ENCODE peak calls at places on chromosome 12, in nine cellular contexts. E is HFF-Myc, O is fibroblast of the aortic adventitia, V is right lobe of liver, Z is left ventricle myocardium inferior, D is OCI-LY7, K is cardiac fibroblast, S is RWPE1, Y is Calu3. A is an unnamed sample.

GRCh38 chr12:131087302-131087818 is 133.7 kb downstream of the ADGRD1 start:
- DNase-seq in E (no peak), O (no peak), V (no peak), Z (no peak), D (no peak), K (no peak), S (no peak), Y (peak), A (peak)

GRCh38 chr12:69338120-69338859 is 9.9 kb upstream of the LYZ start:
- DNase-seq in E (no peak), O (no peak), V (no peak), Z (no peak), D (peak), K (no peak), S (no peak), Y (no peak), A (no peak)

GRCh38 chr12:115998119-115998633 is 279.3 kb downstream of the MED13L start:
- DNase-seq in E (peak), O (peak), V (no peak), Z (no peak), D (peak), K (peak), S (peak), Y (peak), A (no peak)

GRCh38 chr12:54701940-54702592 is 53.9 kb upstream of the DCD start:
- DNase-seq in E (no peak), O (peak), V (no peak), Z (no peak), D (peak), K (peak), S (peak), Y (peak), A (no peak)

GRCh38 chr12:80553316-80553715 is 109.3 kb downstream of the PTPRQ start:
- DNase-seq in E (peak), O (peak), V (no peak), Z (no peak), D (no peak), K (peak), S (peak), Y (no peak), A (no peak)

GRCh38 chr12:51863921-51864700 is 15.6 kb upstream of the FIGNL2 start:
- DNase-seq in E (no peak), O (no peak), V (peak), Z (no peak), D (no peak), K (no peak), S (no peak), Y (no peak), A (peak)

GRCh38 chr12:119176267-119177055 is 2.3 kb upstream of the HSPB8 start:
- DNase-seq in E (peak), O (peak), V (peak), Z (peak), D (no peak), K (peak), S (peak), Y (peak), A (peak)

GRCh38 chr12:53053223-53054111 is 3.6 kb downstream of the TNS2 start:
- DNase-seq in E (no peak), O (no peak), V (peak), Z (peak), D (peak), K (peak), S (no peak), Y (peak), A (peak)

GRCh38 chr12:64995831-64996230 is 125.3 kb downstream of the WIF1 start:
- DNase-seq in E (no peak), O (peak), V (no peak), Z (no peak), D (no peak), K (no peak), S (peak), Y (no peak), A (no peak)

GRCh38 chr12:122486805-122487426 is 13.8 kb downstream of the ZCCHC8 start:
- DNase-seq in E (no peak), O (no peak), V (no peak), Z (no peak), D (no peak), K (no peak), S (no peak), Y (no peak), A (no peak)

GRCh38 chr12:32922546-32923297 is 26.1 kb upstream of the PKP2 start:
- DNase-seq in E (no peak), O (no peak), V (no peak), Z (no peak), D (no peak), K (no peak), S (no peak), Y (no peak), A (no peak)

GRCh38 chr12:32921397-32921796 is 24.8 kb upstream of the PKP2 start:
- DNase-seq in E (no peak), O (peak), V (no peak), Z (no peak), D (no peak), K (peak), S (peak), Y (no peak), A (no peak)

GRCh38 chr12:32918890-32919791 is 22.6 kb upstream of the PKP2 start:
- DNase-seq in E (no peak), O (peak), V (no peak), Z (no peak), D (peak), K (peak), S (peak), Y (no peak), A (no peak)

GRCh38 chr12:32917094-32917611 is 20.6 kb upstream of the PKP2 start:
- DNase-seq in E (no peak), O (peak), V (no peak), Z (no peak), D (no peak), K (peak), S (peak), Y (no peak), A (no peak)

DNA sequence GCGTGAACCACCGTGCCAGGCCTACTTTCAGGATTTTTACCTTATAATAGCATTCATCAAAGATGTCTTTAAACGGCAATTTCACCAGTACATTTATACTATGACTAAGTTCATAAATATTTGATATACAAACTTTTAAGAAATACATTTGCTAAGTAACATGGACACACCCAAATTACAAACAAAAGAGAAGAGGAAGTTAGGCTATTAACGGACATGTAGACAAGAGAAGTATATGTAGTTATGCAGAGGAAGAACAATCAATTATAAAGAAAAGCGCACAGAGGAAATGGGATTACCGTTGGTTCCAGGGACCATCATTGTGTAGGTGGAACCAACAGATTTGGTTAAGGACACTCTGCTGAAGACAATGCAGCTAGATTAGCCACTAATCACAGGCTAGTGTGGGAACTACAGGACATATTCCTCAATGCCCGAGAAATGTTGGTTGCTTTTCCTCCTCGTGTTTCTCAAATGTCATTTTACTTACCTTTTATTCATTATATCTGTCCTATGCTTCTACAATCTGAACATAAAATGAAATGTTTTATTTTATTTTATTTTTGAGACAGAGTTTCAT is 24.0 kb upstream of the PKP2 start:
- DNase-seq in E (no peak), O (no peak), V (no peak), Z (no peak), D (no peak), K (peak), S (peak), Y (peak), A (no peak)
- TF ChIP-seq CTCF in E (no peak), O (no peak), V (no peak), Z (no peak), D (no peak), K (no peak), S (no peak), Y (no peak), A (no peak)

DNA sequence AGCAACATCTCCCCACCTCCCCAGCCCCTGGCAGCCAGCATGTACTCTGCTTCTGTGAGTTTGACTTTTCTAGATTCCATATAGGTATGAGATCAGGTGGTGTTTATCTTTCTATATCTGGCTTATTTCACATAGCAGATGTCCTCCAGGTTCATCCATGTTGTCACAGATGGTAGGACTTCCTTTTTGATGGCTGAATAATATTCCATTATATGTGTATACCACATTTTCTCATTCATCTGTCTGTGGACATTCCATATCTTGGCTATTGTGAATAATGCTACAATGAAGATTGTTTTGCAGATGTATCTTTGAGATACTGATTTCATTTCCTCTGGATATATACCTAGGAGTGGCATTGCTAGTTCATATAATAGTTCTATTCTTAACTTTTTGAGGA is 18.4 kb downstream of the ALKBH2 start:
- DNase-seq in E (no peak), O (no peak), V (no peak), Z (no peak), D (no peak), K (no peak), S (no peak), Y (no peak), A (no peak)
- TF ChIP-seq CTCF in E (no peak), O (no peak), V (no peak), Z (no peak), D (no peak), K (no peak), S (no peak), Y (no peak), A (no peak)

DNA sequence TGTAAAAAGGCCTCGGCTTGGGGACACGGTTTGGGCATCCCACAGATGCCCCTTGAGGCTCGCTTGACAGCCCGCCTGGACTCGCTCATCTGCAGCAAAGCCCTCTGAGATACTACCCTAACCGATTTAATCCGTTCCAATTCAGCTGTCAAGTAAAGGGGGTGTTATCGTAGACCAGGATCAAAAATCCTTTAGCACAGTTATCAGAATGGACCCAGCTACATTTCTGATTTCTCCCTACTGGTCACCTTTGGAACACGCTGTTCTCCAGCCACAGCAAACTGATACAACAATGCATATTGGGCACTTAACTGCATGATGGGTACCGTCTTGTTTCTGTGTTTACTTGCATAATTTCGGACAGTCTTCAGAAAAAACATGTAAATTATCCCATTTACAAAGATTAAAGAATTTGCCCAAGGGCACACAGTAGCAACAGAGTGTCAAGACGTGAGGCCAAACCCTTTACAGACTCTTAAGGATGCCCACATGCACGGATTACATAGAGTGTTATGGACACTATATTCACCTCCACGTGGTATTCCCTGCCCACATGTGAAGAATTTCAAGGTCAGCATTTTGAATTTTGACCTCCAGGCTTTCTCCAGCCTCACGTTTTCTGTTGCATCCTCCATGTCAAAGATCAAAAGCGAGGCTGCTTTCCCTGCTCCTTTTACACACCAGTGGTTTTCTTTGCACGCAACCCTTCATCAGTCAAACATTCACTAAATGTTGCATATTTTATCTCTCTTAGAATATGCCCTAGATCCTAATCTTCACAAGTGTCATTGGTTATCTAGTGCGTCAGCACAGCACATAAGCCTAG is 3.2 kb upstream of the DUSP6 start:
- DNase-seq in E (no peak), O (no peak), V (no peak), Z (no peak), D (no peak), K (peak), S (no peak), Y (no peak), A (no peak)
- TF ChIP-seq CTCF in E (no peak), O (no peak), V (no peak), Z (peak), D (peak), K (peak), S (peak), Y (no peak), A (no peak)

GRCh38 chr12:11628353-11628752 is 21.1 kb upstream of the ETV6 start:
- DNase-seq in E (no peak), O (no peak), V (no peak), Z (no peak), D (no peak), K (no peak), S (no peak), Y (no peak), A (no peak)

GRCh38 chr12:11621797-11622423 is 27.6 kb upstream of the ETV6 start:
- DNase-seq in E (no peak), O (no peak), V (no peak), Z (no peak), D (peak), K (peak), S (no peak), Y (no peak), A (no peak)

GRCh38 chr12:11623382-11623781 is 26.1 kb upstream of the ETV6 start:
- DNase-seq in E (no peak), O (no peak), V (no peak), Z (no peak), D (no peak), K (no peak), S (no peak), Y (no peak), A (no peak)

GRCh38 chr12:11624126-11624525 is 25.3 kb upstream of the ETV6 start:
- DNase-seq in E (no peak), O (no peak), V (no peak), Z (no peak), D (no peak), K (no peak), S (no peak), Y (no peak), A (no peak)

DNA sequence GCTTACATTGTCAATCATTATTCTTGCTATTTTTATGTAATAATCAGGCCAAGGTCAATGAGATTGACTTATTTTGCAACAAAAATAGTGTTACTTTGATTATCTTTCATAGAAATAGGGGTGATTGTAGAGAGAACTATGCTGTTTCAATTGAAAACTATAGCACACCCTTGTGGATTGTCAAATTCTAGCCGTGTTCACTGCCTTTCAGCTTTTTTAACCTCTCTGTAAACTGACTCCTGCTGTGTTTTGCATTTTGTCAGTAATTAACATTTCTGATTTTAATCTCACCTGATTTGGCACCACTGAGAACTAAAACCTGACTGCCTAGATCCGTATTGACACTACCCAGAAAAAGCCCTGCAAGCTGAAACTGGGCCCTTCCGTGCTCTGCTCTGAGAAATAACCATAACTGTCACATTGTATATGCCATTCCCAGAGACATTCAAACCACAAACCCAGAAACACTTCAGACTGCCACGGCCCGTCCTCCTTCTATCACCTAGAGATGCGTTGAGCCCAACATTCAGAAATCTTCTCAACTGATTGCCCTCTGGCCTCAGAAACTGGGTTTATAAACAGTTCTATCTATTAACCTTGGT is 26.6 kb upstream of the ETV6 start:
- DNase-seq in E (no peak), O (no peak), V (no peak), Z (no peak), D (peak), K (no peak), S (no peak), Y (no peak), A (no peak)
- TF ChIP-seq CTCF in E (no peak), O (no peak), V (peak), Z (no peak), D (peak), K (peak), S (no peak), Y (no peak), A (no peak)

A was measured in mesothelial cell of epicardium.